ENCODE peak calls at places on chromosome X, in eight cellular contexts. O is prostate gland, G is ovary, X is BE2C, Q is AG04450, D is endothelial cell of umbilical vein, P is sigmoid colon, Y is fibroblast of lung. I is an unnamed sample.

GRCh38 chrX:115988825-115989224 is 181.7 kb upstream of the AGTR2 start:
- DNase-seq in P (no peak), Q (no peak), Y (peak), X (no peak), G (no peak), D (no peak), O (no peak), I (no peak)

GRCh38 chrX:44036336-44036735 is 63.1 kb upstream of the NDP start:
- DNase-seq in Q (peak), O (no peak), Y (peak), X (no peak), D (peak), G (no peak), P (no peak), I (peak)

GRCh38 chrX:53595266-53595810 is 91.2 kb downstream of the HUWE1 start:
- DNase-seq in Y (no peak), P (no peak), O (no peak), D (peak), G (no peak), Q (no peak), X (no peak), I (no peak)

GRCh38 chrX:131649741-131650140 is 105.9 kb downstream of the OR13H1 start:
- DNase-seq in O (no peak), Q (no peak), X (no peak), G (no peak), P (no peak), Y (no peak), D (no peak), I (no peak)

GRCh38 chrX:24860140-24860539 is 155.6 kb downstream of the ARX start:
- DNase-seq in G (no peak), Q (no peak), D (peak), P (no peak), X (no peak), O (no peak), Y (peak), I (peak)

GRCh38 chrX:42818151-42818921 is 40.4 kb upstream of the PPP1R2C start:
- DNase-seq in X (no peak), P (no peak), Q (no peak), D (no peak), O (no peak), G (no peak), Y (no peak), I (no peak)

GRCh38 chrX:10282490-10282889 is 125.7 kb downstream of the CLCN4 start:
- DNase-seq in O (no peak), Q (no peak), X (no peak), G (no peak), Y (no peak), D (no peak), P (no peak), I (no peak)

GRCh38 chrX:41559662-41560061 is 112.5 kb downstream of the NYX start:
- DNase-seq in Y (peak), Q (peak), P (no peak), O (no peak), D (peak), G (peak), X (no peak), I (no peak)

GRCh38 chrX:152987801-152988200 is 6.1 kb downstream of the PNMA5 start:
- DNase-seq in Y (no peak), O (no peak), D (no peak), Q (no peak), G (no peak), P (no peak), X (no peak), I (no peak)

GRCh38 chrX:26071618-26072017 is 66.5 kb upstream of the MAGEB18 start:
- DNase-seq in G (no peak), D (no peak), Q (no peak), O (no peak), P (no peak), Y (no peak), X (no peak), I (no peak)

GRCh38 chrX:41870719-41871151 is 52.6 kb downstream of the CASK start:
- DNase-seq in P (no peak), D (no peak), O (no peak), Q (no peak), G (no peak), Y (no peak), X (no peak), I (no peak)

GRCh38 chrX:152913354-152913753 is 15.5 kb downstream of the ZNF185 start:
- DNase-seq in Q (no peak), P (no peak), G (no peak), D (no peak), Y (no peak), O (no peak), X (no peak), I (no peak)

GRCh38 chrX:63561425-63561824 is 210.3 kb upstream of the SPIN4 start:
- DNase-seq in G (no peak), Q (no peak), X (no peak), Y (no peak), D (peak), P (no peak), O (no peak), I (peak)

GRCh38 chrX:39692796-39693195 is 405.0 kb downstream of the BCOR start:
- DNase-seq in P (no peak), O (no peak), Y (no peak), G (no peak), X (no peak), Q (no peak), D (no peak), I (no peak)

GRCh38 chrX:41100819-41101218 is 15.6 kb downstream of the USP9X start:
- DNase-seq in P (no peak), X (no peak), O (no peak), Y (no peak), Q (no peak), G (no peak), D (no peak), I (no peak)

GRCh38 chrX:38060331-38060878 is 54.1 kb downstream of the SYTL5 start:
- DNase-seq in Q (no peak), X (no peak), O (no peak), P (no peak), G (no peak), Y (no peak), D (no peak), I (no peak)

GRCh38 chrX:96703816-96704215 is 19.2 kb downstream of the DIAPH2 start:
- DNase-seq in P (no peak), Y (no peak), Q (no peak), G (no peak), X (no peak), O (no peak), D (peak), I (no peak)

GRCh38 chrX:84175943-84176342 is 12.1 kb downstream of the RPS6KA6 start:
- DNase-seq in X (no peak), P (no peak), G (no peak), O (peak), Q (no peak), D (no peak), Y (no peak), I (no peak)

GRCh38 chrX:39175418-39176057 is 374.3 kb downstream of the MID1IP1 start:
- DNase-seq in Y (no peak), X (no peak), G (no peak), O (no peak), Q (no peak), P (no peak), D (no peak), I (no peak)

GRCh38 chrX:121886557-121886956 is 839.1 kb downstream of the GLUD2 start:
- DNase-seq in O (no peak), G (no peak), P (no peak), Q (no peak), Y (no peak), X (no peak), D (no peak), I (no peak)

GRCh38 chrX:22278375-22278774 is 5.7 kb downstream of the CBLL2 start:
- DNase-seq in Q (no peak), Y (no peak), G (no peak), D (no peak), X (no peak), P (no peak), O (no peak), I (peak)

GRCh38 chrX:110321670-110322069 is 3.8 kb upstream of the AMMECR1 start:
- DNase-seq in X (no peak), O (no peak), P (no peak), D (no peak), Y (no peak), Q (no peak), G (no peak), I (no peak)

GRCh38 chrX:65838674-65839073 is 171.2 kb downstream of the MSN start:
- DNase-seq in P (no peak), X (no peak), O (no peak), Q (no peak), Y (no peak), D (no peak), G (no peak), I (no peak)

GRCh38 chrX:11619426-11619825 is 46.3 kb downstream of the ARHGAP6 start:
- DNase-seq in Y (peak), P (no peak), O (no peak), Q (no peak), G (no peak), X (no peak), D (no peak), I (peak)

GRCh38 chrX:101550362-101550761 is at the start of gene ARMCX1:
- DNase-seq in X (peak), G (peak), P (peak), D (peak), Y (peak), Q (peak), O (peak), I (peak)

GRCh38 chrX:151973851-151974335 is 583 bp downstream of the GABRE start:
- DNase-seq in X (no peak), G (no peak), O (peak), D (peak), Q (no peak), Y (no peak), P (no peak), I (no peak)

GRCh38 chrX:80810365-80810978 is 795 bp upstream of the BRWD3 start:
- DNase-seq in G (no peak), X (no peak), D (no peak), P (no peak), O (no peak), Y (peak), Q (no peak), I (no peak)

GRCh38 chrX:34656842-34657780 is at the start of gene TMEM47:
- DNase-seq in Y (peak), P (peak), D (peak), G (peak), Q (peak), X (peak), O (peak), I (peak)

GRCh38 chrX:113514906-113515305 is 674.3 kb upstream of the AMOT start:
- DNase-seq in X (no peak), Q (no peak), G (no peak), D (no peak), Y (no peak), P (no peak), O (no peak), I (peak)

GRCh38 chrX:72478853-72479252 is 93.8 kb downstream of the HDAC8 start:
- DNase-seq in O (no peak), X (no peak), Y (no peak), G (no peak), D (no peak), P (no peak), Q (no peak), I (no peak)

GRCh38 chrX:101595739-101596419 is 21.9 kb downstream of the ARMCX6 start:
- DNase-seq in O (peak), D (peak), Y (peak), X (peak), Q (peak), G (peak), P (no peak), I (peak)

GRCh38 chrX:108186811-108187210 is 95.2 kb downstream of the ATG4A start:
- DNase-seq in X (no peak), O (no peak), G (no peak), D (peak), Y (peak), Q (peak), P (no peak), I (no peak)

DNA sequence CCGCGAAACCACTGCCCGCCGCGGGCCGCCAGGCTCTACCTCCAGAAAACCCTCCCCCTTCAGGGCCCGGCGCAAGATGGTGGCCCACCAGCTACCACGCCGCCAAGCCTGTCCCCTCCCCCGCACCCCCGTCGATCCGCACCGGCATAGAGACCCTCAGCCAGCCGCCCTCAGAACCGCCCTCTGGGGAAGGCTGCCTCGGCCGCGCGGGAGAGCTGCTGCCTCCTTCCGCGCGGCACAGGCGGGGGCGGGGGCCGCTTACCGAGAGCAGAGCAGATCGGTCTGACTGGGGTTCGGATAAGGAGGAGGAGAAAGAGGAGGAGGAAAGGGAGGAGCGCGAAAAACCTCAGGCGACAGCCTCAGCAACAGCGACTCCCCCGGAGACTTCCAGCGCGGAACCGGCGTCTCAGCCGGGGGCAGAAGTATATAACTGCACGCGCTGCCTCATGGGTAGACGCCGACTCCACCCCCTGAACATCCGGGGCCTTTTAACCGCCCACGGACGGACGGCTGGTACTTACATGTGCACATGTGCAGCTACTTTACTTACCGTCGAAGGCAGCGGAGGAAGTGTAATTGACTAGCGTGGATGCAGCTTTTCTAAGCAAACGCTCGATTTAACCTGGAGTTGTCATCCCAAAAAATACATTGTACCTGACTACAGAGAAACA is at the start of gene ZNF280C:
- DNase-seq in P (peak), O (peak), Y (peak), D (peak), G (peak), X (peak), Q (peak), I (peak)
- TF ChIP-seq CTCF in P (no peak), O (peak), Y (peak), D (peak), G (peak), X (peak), Q (peak), I (peak)

DNA sequence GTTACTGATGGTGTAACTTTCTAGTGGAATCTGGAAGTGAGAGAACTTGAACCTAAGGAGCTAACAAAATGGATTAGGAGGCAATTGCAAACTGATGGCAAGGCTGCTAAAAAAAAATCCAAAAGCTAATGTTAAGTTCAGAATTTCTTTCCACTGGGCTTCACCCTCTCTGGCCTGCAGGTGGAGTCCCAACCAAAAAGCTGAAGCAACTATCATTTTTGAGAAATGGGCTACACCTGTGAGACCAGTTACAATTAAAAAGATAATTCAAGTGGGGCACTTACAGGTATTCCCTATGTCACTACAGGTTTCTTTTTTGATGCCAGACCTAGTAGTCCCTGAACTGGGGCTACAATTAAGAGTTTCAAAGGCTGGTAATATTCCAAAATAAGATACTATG is 142.1 kb upstream of the FTHL17 start:
- DNase-seq in G (no peak), D (peak), Y (peak), P (no peak), X (peak), Q (no peak), O (no peak), I (peak)
- TF ChIP-seq CTCF in G (no peak), D (peak), Y (peak), P (no peak), X (peak), Q (peak), O (peak), I (peak)

GRCh38 chrX:23782455-23782854 is 518 bp upstream of the SAT1 start:
- DNase-seq in D (no peak), Q (no peak), G (no peak), Y (no peak), O (no peak), X (no peak), P (no peak), I (no peak)

GRCh38 chrX:23782863-23783568 is at the start of gene SAT1:
- DNase-seq in D (peak), Q (peak), Y (peak), G (peak), O (peak), P (peak), X (peak), I (peak)

GRCh38 chrX:23776363-23776762 is 6.6 kb upstream of the SAT1 start:
- DNase-seq in O (no peak), Q (no peak), D (no peak), Y (no peak), X (no peak), G (no peak), P (no peak), I (no peak)

GRCh38 chrX:23783569-23784486 is 855 bp downstream of the SAT1 start:
- DNase-seq in Q (no peak), Y (peak), O (no peak), G (no peak), D (peak), P (no peak), X (no peak), I (no peak)

GRCh38 chrX:23779025-23779424 is 3.9 kb upstream of the SAT1 start:
- DNase-seq in G (no peak), O (no peak), Y (peak), D (peak), X (no peak), Q (no peak), P (no peak), I (no peak)
- TF ChIP-seq CTCF in G (no peak), O (no peak), Y (no peak), D (no peak), X (no peak), Q (peak), P (no peak), I (no peak)

DNA sequence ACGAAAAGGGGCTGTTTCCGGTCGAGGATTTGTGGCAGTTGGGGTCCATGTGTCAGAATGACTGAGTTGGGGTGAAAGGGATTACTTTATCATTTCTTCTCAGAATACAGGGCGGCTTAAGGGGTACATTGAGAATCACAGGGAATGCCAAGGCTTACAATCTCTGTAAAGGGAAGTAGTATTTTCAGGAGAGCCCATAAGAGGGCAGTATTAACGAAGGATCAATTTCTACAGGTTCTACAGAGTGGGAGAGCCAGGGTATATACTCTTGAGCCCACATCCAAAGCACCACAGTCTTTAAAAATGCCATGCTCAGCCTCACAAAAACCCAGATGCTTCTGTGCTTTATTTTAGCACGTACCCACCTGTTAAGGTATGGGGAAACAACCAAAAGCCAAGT is 67.7 kb upstream of the ZXDA start:
- DNase-seq in X (no peak), Y (no peak), P (no peak), D (no peak), O (no peak), Q (no peak), G (no peak), I (no peak)
- TF ChIP-seq CTCF in X (no peak), Y (no peak), P (no peak), D (no peak), O (no peak), Q (no peak), G (no peak), I (no peak)

DNA sequence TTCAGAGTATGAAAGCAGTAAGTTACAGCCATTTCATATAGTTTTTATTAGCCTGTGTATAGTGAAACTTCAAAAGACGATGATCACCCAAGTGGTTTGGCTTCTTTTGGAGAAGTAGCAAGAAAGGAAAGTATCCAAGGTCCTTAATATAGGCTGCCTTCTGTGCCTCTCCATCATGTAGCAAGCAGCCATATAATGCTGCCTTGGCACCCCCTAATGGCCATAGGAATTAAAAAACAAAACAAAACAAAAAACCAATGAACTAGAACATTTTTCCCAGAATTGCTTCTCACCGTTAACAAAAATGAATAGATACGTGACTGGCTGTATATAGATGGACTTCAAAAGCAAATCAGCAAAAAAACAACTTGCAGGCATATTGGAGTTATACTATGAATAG is 18.9 kb downstream of the LAMP2 start:
- DNase-seq in O (no peak), D (peak), Y (peak), X (peak), G (no peak), Q (no peak), P (no peak), I (peak)
- TF ChIP-seq CTCF in O (no peak), D (no peak), Y (no peak), X (peak), G (no peak), Q (peak), P (no peak), I (peak)

GRCh38 chrX:47584714-47585113 is 2.5 kb downstream of the TIMP1 start:
- DNase-seq in D (no peak), O (no peak), Y (no peak), G (no peak), Q (no peak), P (no peak), X (no peak), I (no peak)

GRCh38 chrX:47583240-47583861 is 1.1 kb downstream of the TIMP1 start:
- DNase-seq in Q (no peak), O (no peak), Y (no peak), P (no peak), D (no peak), X (no peak), G (peak), I (no peak)

GRCh38 chrX:47586043-47586787 is 4.0 kb downstream of the TIMP1 start:
- DNase-seq in O (no peak), D (no peak), G (peak), Y (no peak), Q (no peak), P (no peak), X (no peak), I (no peak)

GRCh38 chrX:47587091-47587891 is 5.1 kb downstream of the TIMP1 start:
- DNase-seq in D (no peak), Y (no peak), O (no peak), X (no peak), G (no peak), Q (no peak), P (no peak), I (no peak)

GRCh38 chrX:47585273-47585672 is 3.0 kb downstream of the TIMP1 start:
- DNase-seq in X (no peak), O (no peak), G (peak), Y (no peak), Q (no peak), D (no peak), P (no peak), I (no peak)
- TF ChIP-seq CTCF in X (no peak), O (no peak), G (no peak), Y (no peak), Q (no peak), D (no peak), P (no peak), I (no peak)

I was measured in cardiac muscle cell.